ENCODE peak calls at places on chromosomes 7 and 10, in four cellular contexts. One of them, this sample, is unnamed.

GRCh38 chr10:107614939-107615665 is 450.6 kb upstream of the SORCS1 start:
- DNase-seq in choroid plexus epithelial cell: peak; percentile 69
- DNase-seq in skeletal muscle cell: no peak
- DNase-seq in lower lobe of right lung: no peak
- DNase-seq in this sample: no peak

GRCh38 chr10:128912568-128913311 is 554.3 kb upstream of the MGMT start:
- DNase-seq in choroid plexus epithelial cell: no peak
- DNase-seq in skeletal muscle cell: no peak
- DNase-seq in lower lobe of right lung: no peak
- DNase-seq in this sample: peak; percentile 32

GRCh38 chr10:79984851-79985250 is 35.9 kb upstream of the SFTPD start:
- DNase-seq in choroid plexus epithelial cell: no peak
- DNase-seq in skeletal muscle cell: no peak
- DNase-seq in lower lobe of right lung: peak; percentile 64
- DNase-seq in this sample: no peak

GRCh38 chr10:45319702-45320101 is 4.3 kb upstream of the OR13A1 start:
- DNase-seq in choroid plexus epithelial cell: no peak
- DNase-seq in skeletal muscle cell: no peak
- DNase-seq in lower lobe of right lung: no peak
- DNase-seq in this sample: no peak

GRCh38 chr10:110821508-110821907 is 50.2 kb upstream of the PDCD4 start:
- DNase-seq in choroid plexus epithelial cell: no peak
- DNase-seq in skeletal muscle cell: no peak
- DNase-seq in lower lobe of right lung: no peak
- DNase-seq in this sample: no peak

GRCh38 chr10:51905050-51905449 is 205.7 kb upstream of the CSTF2T start:
- DNase-seq in choroid plexus epithelial cell: no peak
- DNase-seq in skeletal muscle cell: no peak
- DNase-seq in lower lobe of right lung: no peak
- DNase-seq in this sample: no peak

GRCh38 chr7:55449205-55449991 is 84.3 kb downstream of the LANCL2 start:
- DNase-seq in choroid plexus epithelial cell: no peak
- DNase-seq in skeletal muscle cell: no peak
- DNase-seq in lower lobe of right lung: no peak
- DNase-seq in this sample: no peak

GRCh38 chr7:77353911-77354310 is 62.2 kb downstream of the GSAP start:
- DNase-seq in choroid plexus epithelial cell: no peak
- DNase-seq in skeletal muscle cell: no peak
- DNase-seq in lower lobe of right lung: no peak
- DNase-seq in this sample: no peak

GRCh38 chr7:118129037-118129436 is 54.9 kb upstream of the LSM8 start:
- DNase-seq in choroid plexus epithelial cell: no peak
- DNase-seq in skeletal muscle cell: no peak
- DNase-seq in lower lobe of right lung: no peak
- DNase-seq in this sample: no peak

GRCh38 chr10:116110736-116111135 is 162.3 kb downstream of the GFRA1 start:
- DNase-seq in choroid plexus epithelial cell: no peak
- DNase-seq in skeletal muscle cell: no peak
- DNase-seq in lower lobe of right lung: no peak
- DNase-seq in this sample: no peak

GRCh38 chr10:91799580-91799975 is 1.4 kb downstream of the TNKS2 start:
- DNase-seq in choroid plexus epithelial cell: no peak
- DNase-seq in skeletal muscle cell: no peak
- DNase-seq in lower lobe of right lung: no peak
- DNase-seq in this sample: no peak

GRCh38 chr7:43646603-43647313 is 63.9 kb downstream of the STK17A start:
- DNase-seq in choroid plexus epithelial cell: peak; percentile 63
- DNase-seq in skeletal muscle cell: no peak
- DNase-seq in lower lobe of right lung: no peak
- DNase-seq in this sample: no peak

GRCh38 chr7:157441023-157441399 is 104.2 kb downstream of the DNAJB6 start:
- DNase-seq in choroid plexus epithelial cell: no peak
- DNase-seq in skeletal muscle cell: no peak
- DNase-seq in lower lobe of right lung: peak; percentile 18
- DNase-seq in this sample: peak; percentile 52

GRCh38 chr7:28729685-28730084 is 228.4 kb downstream of the TRIL start:
- DNase-seq in choroid plexus epithelial cell: peak; percentile 52
- DNase-seq in skeletal muscle cell: no peak
- DNase-seq in lower lobe of right lung: no peak
- DNase-seq in this sample: no peak

GRCh38 chr10:79023489-79024162 is 45.1 kb upstream of the ZMIZ1 start:
- DNase-seq in choroid plexus epithelial cell: peak; percentile 37
- DNase-seq in skeletal muscle cell: no peak
- DNase-seq in lower lobe of right lung: peak; percentile 39
- DNase-seq in this sample: no peak

GRCh38 chr10:25815236-25815635 is 118.8 kb upstream of the MYO3A start:
- DNase-seq in choroid plexus epithelial cell: peak; percentile 8
- DNase-seq in skeletal muscle cell: no peak
- DNase-seq in lower lobe of right lung: no peak
- DNase-seq in this sample: no peak

GRCh38 chr10:125097409-125098070 is 62.8 kb downstream of the CTBP2 start:
- DNase-seq in choroid plexus epithelial cell: no peak
- DNase-seq in skeletal muscle cell: no peak
- DNase-seq in lower lobe of right lung: no peak
- DNase-seq in this sample: no peak

GRCh38 chr10:52883996-52884871 is 111.7 kb upstream of the MBL2 start:
- DNase-seq in choroid plexus epithelial cell: peak; percentile 90
- DNase-seq in skeletal muscle cell: peak; percentile 14
- DNase-seq in lower lobe of right lung: no peak
- DNase-seq in this sample: no peak

GRCh38 chr7:100966542-100967291 is 2.6 kb upstream of the MUC12 start:
- DNase-seq in choroid plexus epithelial cell: no peak
- DNase-seq in skeletal muscle cell: no peak
- DNase-seq in lower lobe of right lung: no peak
- DNase-seq in this sample: no peak

GRCh38 chr7:108448777-108449576 is 7.3 kb downstream of the NRCAM start:
- DNase-seq in choroid plexus epithelial cell: no peak
- DNase-seq in skeletal muscle cell: no peak
- DNase-seq in lower lobe of right lung: no peak
- DNase-seq in this sample: no peak
- H3K4me3 ChIP-seq in choroid plexus epithelial cell: no peak overlapping the region
- H3K4me3 ChIP-seq in skeletal muscle cell: no peak overlapping the region
- H3K4me3 ChIP-seq in lower lobe of right lung: no peak overlapping the region
- H3K4me3 ChIP-seq in this sample: no peak overlapping the region

DNA sequence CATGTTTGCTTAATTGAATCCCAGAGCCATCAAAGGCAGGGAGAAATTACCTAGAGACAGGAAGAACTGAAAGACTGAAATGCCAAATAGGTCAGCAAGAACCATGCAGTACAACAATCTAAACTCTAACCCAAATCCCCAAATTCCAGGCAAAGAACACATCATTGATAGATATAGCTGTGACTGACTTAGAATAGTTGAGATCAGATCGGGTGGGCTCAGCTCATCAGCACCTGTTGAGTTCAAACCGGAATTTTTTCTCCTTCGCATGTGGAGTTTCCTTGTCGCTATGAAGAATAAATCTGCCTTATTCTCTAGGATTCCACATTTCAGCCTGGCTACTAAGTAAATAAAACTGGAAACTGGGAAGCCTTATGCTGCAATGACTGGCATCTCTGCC is 1.4 kb downstream of the ANKMY2 start:
- DNase-seq in choroid plexus epithelial cell: no peak
- DNase-seq in skeletal muscle cell: no peak
- DNase-seq in lower lobe of right lung: no peak
- DNase-seq in this sample: no peak
- H3K4me3 ChIP-seq in choroid plexus epithelial cell: peak overlapping the region; percentile 80
- H3K4me3 ChIP-seq in skeletal muscle cell: peak overlapping the region; percentile 77
- H3K4me3 ChIP-seq in lower lobe of right lung: peak overlapping the region; percentile 89
- H3K4me3 ChIP-seq in this sample: peak overlapping the region; percentile 86

DNA sequence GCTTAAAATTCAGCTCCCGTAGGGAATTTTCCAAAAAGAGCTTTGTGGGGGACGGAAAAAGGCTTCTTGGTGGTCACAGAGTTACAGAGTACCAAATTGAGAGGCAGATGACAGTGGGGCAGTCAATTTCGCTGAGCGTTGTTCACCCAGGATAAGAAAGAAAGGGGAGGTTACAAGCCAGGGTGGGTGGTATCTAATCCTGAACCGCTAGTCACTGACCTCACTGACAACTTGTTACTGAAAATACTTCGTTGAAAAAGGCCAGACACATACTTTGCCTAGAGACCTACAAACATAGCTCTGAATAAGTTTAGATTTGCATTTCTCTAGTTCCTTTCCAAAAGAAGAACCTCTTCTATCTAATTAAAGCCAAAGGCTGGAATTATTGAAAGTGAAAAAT is at the start of gene CTNNA3:
- DNase-seq in choroid plexus epithelial cell: no peak
- DNase-seq in skeletal muscle cell: no peak
- DNase-seq in lower lobe of right lung: no peak
- DNase-seq in this sample: no peak
- H3K4me3 ChIP-seq in choroid plexus epithelial cell: no peak within 1 kb of the TSS
- H3K4me3 ChIP-seq in skeletal muscle cell: no peak within 1 kb of the TSS
- H3K4me3 ChIP-seq in lower lobe of right lung: no peak within 1 kb of the TSS
- H3K4me3 ChIP-seq in this sample: no peak within 1 kb of the TSS

GRCh38 chr10:95413608-95414007 is 122.8 kb upstream of the PDLIM1 start:
- DNase-seq in choroid plexus epithelial cell: no peak
- DNase-seq in skeletal muscle cell: no peak
- DNase-seq in lower lobe of right lung: no peak
- DNase-seq in this sample: no peak

GRCh38 chr10:95416270-95416669 is 125.5 kb upstream of the PDLIM1 start:
- DNase-seq in choroid plexus epithelial cell: no peak
- DNase-seq in skeletal muscle cell: no peak
- DNase-seq in lower lobe of right lung: no peak
- DNase-seq in this sample: no peak

GRCh38 chr10:95415631-95416031 is 124.8 kb upstream of the PDLIM1 start:
- DNase-seq in choroid plexus epithelial cell: no peak
- DNase-seq in skeletal muscle cell: no peak
- DNase-seq in lower lobe of right lung: no peak
- DNase-seq in this sample: no peak

GRCh38 chr10:95414844-95415545 is 124.2 kb upstream of the PDLIM1 start:
- DNase-seq in choroid plexus epithelial cell: no peak
- DNase-seq in skeletal muscle cell: no peak
- DNase-seq in lower lobe of right lung: no peak
- DNase-seq in this sample: no peak

DNA sequence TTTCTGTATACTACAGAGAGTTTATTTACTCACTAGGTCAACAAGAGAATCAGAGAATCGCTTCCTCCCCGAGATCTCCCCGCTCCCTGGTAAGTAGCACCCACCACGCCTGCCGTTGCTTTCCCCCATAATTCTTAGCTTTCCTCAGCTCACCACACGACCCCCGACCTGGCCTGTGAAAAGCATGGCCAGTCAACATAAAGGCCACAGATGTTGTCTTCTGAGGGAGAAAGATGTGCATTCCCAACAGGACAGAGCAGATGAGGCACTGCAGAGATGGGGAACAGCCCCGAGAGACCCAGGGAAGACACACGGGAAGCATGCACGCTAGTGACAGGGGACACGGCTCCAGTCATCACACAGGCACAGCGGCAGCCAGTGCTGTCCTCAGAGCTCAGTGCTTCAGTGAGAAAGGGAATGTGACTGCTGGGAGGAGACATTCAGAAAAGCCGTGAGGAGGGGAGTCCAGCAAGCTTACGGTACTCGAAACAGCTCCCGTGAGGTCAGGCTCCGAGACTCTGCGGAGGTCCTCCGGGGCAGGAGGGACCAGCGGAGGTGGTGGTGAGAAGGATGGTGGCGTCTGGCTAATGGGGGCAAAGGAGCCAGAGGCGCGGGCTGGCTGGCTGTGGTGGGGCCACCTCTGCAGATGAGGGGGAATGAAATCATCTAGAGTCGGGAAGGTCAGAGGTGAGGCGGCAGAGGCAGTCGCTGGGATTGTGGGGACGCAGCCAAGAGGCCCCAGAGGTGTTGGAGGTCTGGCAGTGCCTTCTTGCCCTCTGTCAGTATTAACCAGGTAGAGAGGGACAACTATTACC is 123.4 kb upstream of the PDLIM1 start:
- DNase-seq in choroid plexus epithelial cell: no peak
- DNase-seq in skeletal muscle cell: no peak
- DNase-seq in lower lobe of right lung: no peak
- DNase-seq in this sample: no peak
- H3K4me3 ChIP-seq in choroid plexus epithelial cell: no peak overlapping the region
- H3K4me3 ChIP-seq in skeletal muscle cell: no peak overlapping the region
- H3K4me3 ChIP-seq in lower lobe of right lung: no peak overlapping the region
- H3K4me3 ChIP-seq in this sample: no peak overlapping the region

GRCh38 chr7:81120141-81120540 is 201.3 kb upstream of the SEMA3C start:
- DNase-seq in choroid plexus epithelial cell: no peak
- DNase-seq in skeletal muscle cell: no peak
- DNase-seq in lower lobe of right lung: no peak
- DNase-seq in this sample: no peak

GRCh38 chr7:81120803-81121202 is 202.0 kb upstream of the SEMA3C start:
- DNase-seq in choroid plexus epithelial cell: no peak
- DNase-seq in skeletal muscle cell: no peak
- DNase-seq in lower lobe of right lung: no peak
- DNase-seq in this sample: no peak
- H3K4me3 ChIP-seq in choroid plexus epithelial cell: no peak overlapping the region
- H3K4me3 ChIP-seq in skeletal muscle cell: no peak overlapping the region
- H3K4me3 ChIP-seq in lower lobe of right lung: no peak overlapping the region
- H3K4me3 ChIP-seq in this sample: no peak overlapping the region